ENCODE peak calls at places on chromosomes 7 and 10, in ten cellular contexts. One of them, this sample, is unnamed.

GRCh38 chr7:128832880-128833147 is 2.6 kb downstream of the FLNC start:
- DNase-seq in lower lobe of right lung: no peak
- DNase-seq in body of pancreas: no peak
- DNase-seq in tibial nerve: no peak
- DNase-seq in transverse colon: no peak
- DNase-seq in ascending aorta: no peak
- DNase-seq in stomach: no peak
- DNase-seq in heart right ventricle: no peak
- DNase-seq in GM23248: no peak
- DNase-seq in GM12878: no peak
- DNase-seq in this sample: no peak

GRCh38 chr10:70617798-70618568 is 15.4 kb upstream of the PRF1 start:
- DNase-seq in tibial nerve: no peak
- DNase-seq in lower lobe of right lung: no peak
- DNase-seq in transverse colon: no peak
- DNase-seq in ascending aorta: no peak
- DNase-seq in heart right ventricle: no peak
- DNase-seq in GM12878: no peak
- DNase-seq in GM23248: peak; percentile 84
- DNase-seq in body of pancreas: no peak
- DNase-seq in stomach: no peak
- DNase-seq in this sample: no peak

GRCh38 chr10:4343798-4344370 is 482.1 kb upstream of the AKR1E2 start:
- DNase-seq in GM12878: no peak
- DNase-seq in stomach: no peak
- DNase-seq in ascending aorta: no peak
- DNase-seq in heart right ventricle: no peak
- DNase-seq in GM23248: peak; percentile 57
- DNase-seq in tibial nerve: no peak
- DNase-seq in lower lobe of right lung: no peak
- DNase-seq in body of pancreas: no peak
- DNase-seq in transverse colon: no peak
- DNase-seq in this sample: no peak

GRCh38 chr10:78802866-78803265 is 265.9 kb upstream of the ZMIZ1 start:
- DNase-seq in stomach: no peak
- DNase-seq in heart right ventricle: peak; percentile 71
- DNase-seq in GM23248: peak; percentile 92
- DNase-seq in ascending aorta: no peak
- DNase-seq in GM12878: no peak
- DNase-seq in tibial nerve: peak; percentile 30
- DNase-seq in transverse colon: peak; percentile 17
- DNase-seq in lower lobe of right lung: no peak
- DNase-seq in body of pancreas: no peak
- DNase-seq in this sample: peak; percentile 78

GRCh38 chr7:12630615-12630884 is 56.9 kb upstream of the ARL4A start:
- DNase-seq in ascending aorta: no peak
- DNase-seq in GM12878: no peak
- DNase-seq in transverse colon: no peak
- DNase-seq in heart right ventricle: no peak
- DNase-seq in body of pancreas: no peak
- DNase-seq in lower lobe of right lung: no peak
- DNase-seq in stomach: no peak
- DNase-seq in tibial nerve: no peak
- DNase-seq in GM23248: no peak
- DNase-seq in this sample: no peak

GRCh38 chr7:34844401-34844800 is 186.4 kb downstream of the NPSR1 start:
- DNase-seq in lower lobe of right lung: no peak
- DNase-seq in transverse colon: no peak
- DNase-seq in stomach: no peak
- DNase-seq in ascending aorta: no peak
- DNase-seq in heart right ventricle: no peak
- DNase-seq in body of pancreas: no peak
- DNase-seq in GM23248: no peak
- DNase-seq in tibial nerve: no peak
- DNase-seq in GM12878: no peak
- DNase-seq in this sample: no peak

GRCh38 chr10:67763499-67764011 is 67.6 kb upstream of the CTNNA3 start:
- DNase-seq in tibial nerve: peak; percentile 30
- DNase-seq in body of pancreas: peak; percentile 85
- DNase-seq in GM23248: peak; percentile 60
- DNase-seq in GM12878: no peak
- DNase-seq in transverse colon: peak; percentile 75
- DNase-seq in lower lobe of right lung: peak; percentile 84
- DNase-seq in heart right ventricle: peak; percentile 85
- DNase-seq in stomach: peak; percentile 72
- DNase-seq in ascending aorta: no peak
- DNase-seq in this sample: peak; percentile 60

GRCh38 chr10:21265622-21266021 is 259.9 kb downstream of the SKIDA1 start:
- DNase-seq in GM12878: no peak
- DNase-seq in ascending aorta: no peak
- DNase-seq in transverse colon: no peak
- DNase-seq in GM23248: peak; percentile 54
- DNase-seq in body of pancreas: no peak
- DNase-seq in stomach: no peak
- DNase-seq in tibial nerve: no peak
- DNase-seq in heart right ventricle: no peak
- DNase-seq in lower lobe of right lung: no peak
- DNase-seq in this sample: no peak

GRCh38 chr7:152706465-152706864 is 30.5 kb upstream of the XRCC2 start:
- DNase-seq in GM12878: peak; percentile 2
- DNase-seq in stomach: no peak
- DNase-seq in heart right ventricle: no peak
- DNase-seq in tibial nerve: no peak
- DNase-seq in body of pancreas: no peak
- DNase-seq in lower lobe of right lung: no peak
- DNase-seq in GM23248: peak; percentile 10
- DNase-seq in ascending aorta: no peak
- DNase-seq in transverse colon: no peak
- DNase-seq in this sample: no peak

GRCh38 chr10:44352316-44353127 is 32.4 kb downstream of the CXCL12 start:
- DNase-seq in GM12878: no peak
- DNase-seq in body of pancreas: peak; percentile 95
- DNase-seq in transverse colon: peak; percentile 31
- DNase-seq in heart right ventricle: peak; percentile 77
- DNase-seq in GM23248: peak; percentile 30
- DNase-seq in ascending aorta: no peak
- DNase-seq in lower lobe of right lung: no peak
- DNase-seq in stomach: peak; percentile 28
- DNase-seq in tibial nerve: peak; percentile 24
- DNase-seq in this sample: no peak

GRCh38 chr10:19925064-19925463 is 108.8 kb downstream of the PLXDC2 start:
- DNase-seq in stomach: no peak
- DNase-seq in GM23248: no peak
- DNase-seq in transverse colon: no peak
- DNase-seq in lower lobe of right lung: no peak
- DNase-seq in ascending aorta: no peak
- DNase-seq in GM12878: no peak
- DNase-seq in tibial nerve: no peak
- DNase-seq in body of pancreas: no peak
- DNase-seq in heart right ventricle: no peak
- DNase-seq in this sample: no peak

GRCh38 chr10:19918800-19919199 is 102.6 kb downstream of the PLXDC2 start:
- DNase-seq in GM23248: peak; percentile 7
- DNase-seq in tibial nerve: no peak
- DNase-seq in transverse colon: no peak
- DNase-seq in body of pancreas: no peak
- DNase-seq in lower lobe of right lung: no peak
- DNase-seq in stomach: no peak
- DNase-seq in GM12878: no peak
- DNase-seq in ascending aorta: no peak
- DNase-seq in heart right ventricle: no peak
- DNase-seq in this sample: no peak

GRCh38 chr10:19920075-19920726 is 104.0 kb downstream of the PLXDC2 start:
- DNase-seq in tibial nerve: no peak
- DNase-seq in GM12878: no peak
- DNase-seq in heart right ventricle: no peak
- DNase-seq in GM23248: no peak
- DNase-seq in transverse colon: no peak
- DNase-seq in lower lobe of right lung: no peak
- DNase-seq in stomach: no peak
- DNase-seq in ascending aorta: no peak
- DNase-seq in body of pancreas: no peak
- DNase-seq in this sample: no peak

GRCh38 chr10:19921300-19922140 is 105.3 kb downstream of the PLXDC2 start:
- DNase-seq in body of pancreas: no peak
- DNase-seq in ascending aorta: no peak
- DNase-seq in lower lobe of right lung: no peak
- DNase-seq in transverse colon: no peak
- DNase-seq in stomach: no peak
- DNase-seq in GM23248: peak; percentile 73
- DNase-seq in tibial nerve: no peak
- DNase-seq in GM12878: no peak
- DNase-seq in heart right ventricle: no peak
- DNase-seq in this sample: no peak

DNA sequence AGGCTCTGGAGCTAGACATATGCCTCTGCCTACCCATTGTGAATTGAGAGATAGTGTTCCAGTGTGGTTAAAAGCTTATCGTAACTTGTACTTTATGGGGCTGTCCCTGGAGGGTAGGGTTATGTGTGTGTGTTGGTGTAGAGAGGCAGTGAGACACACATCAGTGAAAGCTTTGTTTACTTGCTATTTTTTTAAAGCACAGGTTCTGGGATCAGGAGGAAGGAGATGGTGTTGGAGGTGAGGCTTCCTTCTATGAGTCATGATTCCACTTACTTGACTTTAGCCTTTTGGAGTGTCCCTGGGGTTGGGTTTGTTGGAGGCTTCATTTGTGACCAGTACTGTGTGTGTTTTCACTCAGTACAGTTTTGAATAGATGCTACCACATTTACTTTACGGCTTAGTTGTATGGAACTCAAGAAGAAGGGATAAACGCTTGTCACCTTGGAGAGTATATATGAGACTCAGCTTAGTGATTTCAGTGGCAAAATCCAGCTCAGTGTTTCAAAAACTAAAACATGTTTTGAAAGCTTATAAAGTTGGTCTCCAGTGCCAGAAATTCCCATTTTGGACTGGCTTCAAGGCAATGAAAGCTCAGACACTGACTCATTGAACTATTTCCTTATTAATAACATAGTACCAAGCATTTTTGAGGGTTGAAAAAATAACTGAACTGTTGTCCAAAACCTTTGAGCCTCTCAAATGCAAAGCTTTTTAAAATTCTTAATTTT is 106.2 kb downstream of the PLXDC2 start:
- DNase-seq in GM23248: peak; percentile 81
- DNase-seq in body of pancreas: peak; percentile 16
- DNase-seq in stomach: no peak
- DNase-seq in heart right ventricle: no peak
- DNase-seq in ascending aorta: no peak
- DNase-seq in tibial nerve: no peak
- DNase-seq in GM12878: no peak
- DNase-seq in transverse colon: peak; percentile 23
- DNase-seq in lower lobe of right lung: no peak
- DNase-seq in this sample: no peak
- H3K4me1 ChIP-seq in GM23248: peaks cover 24% of the 10 kb centered on the region
- H3K4me1 ChIP-seq in body of pancreas: peaks cover 3% of the 10 kb centered on the region
- H3K4me1 ChIP-seq in stomach: peaks cover 8% of the 10 kb centered on the region
- H3K4me1 ChIP-seq in heart right ventricle: peaks cover 58% of the 10 kb centered on the region
- H3K4me1 ChIP-seq in ascending aorta: peaks cover 7% of the 10 kb centered on the region
- H3K4me1 ChIP-seq in tibial nerve: peaks cover 48% of the 10 kb centered on the region
- H3K4me1 ChIP-seq in GM12878: no peaks in the 10 kb centered on the region
- H3K4me1 ChIP-seq in transverse colon: peaks cover 53% of the 10 kb centered on the region
- H3K4me1 ChIP-seq in lower lobe of right lung: peaks cover 44% of the 10 kb centered on the region
- H3K4me1 ChIP-seq in this sample: no peaks in the 10 kb centered on the region

GRCh38 chr7:106166651-106167342 is 54.7 kb upstream of the SYPL1 start:
- DNase-seq in GM23248: peak; percentile 81
- DNase-seq in heart right ventricle: no peak
- DNase-seq in transverse colon: peak; percentile 38
- DNase-seq in lower lobe of right lung: no peak
- DNase-seq in GM12878: no peak
- DNase-seq in tibial nerve: no peak
- DNase-seq in body of pancreas: peak; percentile 67
- DNase-seq in ascending aorta: no peak
- DNase-seq in stomach: peak; percentile 47
- DNase-seq in this sample: peak; percentile 48
- H3K4me1 ChIP-seq in GM23248: peaks cover 18% of the 10 kb centered on the region
- H3K4me1 ChIP-seq in heart right ventricle: no peaks in the 10 kb centered on the region
- H3K4me1 ChIP-seq in transverse colon: peaks cover 15% of the 10 kb centered on the region
- H3K4me1 ChIP-seq in lower lobe of right lung: peaks cover 7% of the 10 kb centered on the region
- H3K4me1 ChIP-seq in GM12878: no peaks in the 10 kb centered on the region
- H3K4me1 ChIP-seq in tibial nerve: peaks cover 24% of the 10 kb centered on the region
- H3K4me1 ChIP-seq in body of pancreas: no peaks in the 10 kb centered on the region
- H3K4me1 ChIP-seq in ascending aorta: no peaks in the 10 kb centered on the region
- H3K4me1 ChIP-seq in stomach: no peaks in the 10 kb centered on the region
- H3K4me1 ChIP-seq in this sample: no peaks in the 10 kb centered on the region

GRCh38 chr10:33800986-33801385 is 466.5 kb upstream of the NRP1 start:
- DNase-seq in stomach: no peak
- DNase-seq in GM12878: no peak
- DNase-seq in GM23248: no peak
- DNase-seq in heart right ventricle: no peak
- DNase-seq in lower lobe of right lung: no peak
- DNase-seq in body of pancreas: no peak
- DNase-seq in ascending aorta: no peak
- DNase-seq in transverse colon: no peak
- DNase-seq in tibial nerve: no peak
- DNase-seq in this sample: no peak
- H3K4me1 ChIP-seq in stomach: no peaks in the 10 kb centered on the region
- H3K4me1 ChIP-seq in GM12878: no peaks in the 10 kb centered on the region
- H3K4me1 ChIP-seq in GM23248: no peaks in the 10 kb centered on the region
- H3K4me1 ChIP-seq in heart right ventricle: no peaks in the 10 kb centered on the region
- H3K4me1 ChIP-seq in lower lobe of right lung: no peaks in the 10 kb centered on the region
- H3K4me1 ChIP-seq in body of pancreas: peaks cover 31% of the 10 kb centered on the region
- H3K4me1 ChIP-seq in ascending aorta: no peaks in the 10 kb centered on the region
- H3K4me1 ChIP-seq in transverse colon: peaks cover 5% of the 10 kb centered on the region
- H3K4me1 ChIP-seq in tibial nerve: no peaks in the 10 kb centered on the region
- H3K4me1 ChIP-seq in this sample: no peaks in the 10 kb centered on the region

GRCh38 chr10:80194373-80195045 is 10.8 kb downstream of the ANXA11 start:
- DNase-seq in body of pancreas: no peak
- DNase-seq in lower lobe of right lung: no peak
- DNase-seq in ascending aorta: no peak
- DNase-seq in stomach: no peak
- DNase-seq in tibial nerve: no peak
- DNase-seq in heart right ventricle: no peak
- DNase-seq in GM23248: no peak
- DNase-seq in transverse colon: no peak
- DNase-seq in GM12878: no peak
- DNase-seq in this sample: no peak

GRCh38 chr10:80188713-80189112 is 16.6 kb downstream of the ANXA11 start:
- DNase-seq in stomach: peak; percentile 24
- DNase-seq in transverse colon: no peak
- DNase-seq in GM12878: no peak
- DNase-seq in lower lobe of right lung: no peak
- DNase-seq in tibial nerve: no peak
- DNase-seq in ascending aorta: no peak
- DNase-seq in body of pancreas: no peak
- DNase-seq in GM23248: no peak
- DNase-seq in heart right ventricle: no peak
- DNase-seq in this sample: no peak

GRCh38 chr10:80191589-80192270 is 13.6 kb downstream of the ANXA11 start:
- DNase-seq in GM12878: no peak
- DNase-seq in ascending aorta: no peak
- DNase-seq in tibial nerve: no peak
- DNase-seq in stomach: peak; percentile 84
- DNase-seq in transverse colon: peak; percentile 89
- DNase-seq in lower lobe of right lung: peak; percentile 60
- DNase-seq in body of pancreas: peak; percentile 91
- DNase-seq in heart right ventricle: no peak
- DNase-seq in GM23248: no peak
- DNase-seq in this sample: no peak

GRCh38 chr10:80195046-80195574 is 10.2 kb downstream of the ANXA11 start:
- DNase-seq in GM12878: no peak
- DNase-seq in GM23248: no peak
- DNase-seq in tibial nerve: no peak
- DNase-seq in transverse colon: no peak
- DNase-seq in lower lobe of right lung: no peak
- DNase-seq in ascending aorta: no peak
- DNase-seq in body of pancreas: peak; percentile 63
- DNase-seq in heart right ventricle: no peak
- DNase-seq in stomach: no peak
- DNase-seq in this sample: no peak

GRCh38 chr10:80192553-80192952 is 12.8 kb downstream of the ANXA11 start:
- DNase-seq in stomach: no peak
- DNase-seq in GM12878: no peak
- DNase-seq in body of pancreas: no peak
- DNase-seq in GM23248: no peak
- DNase-seq in transverse colon: no peak
- DNase-seq in ascending aorta: no peak
- DNase-seq in tibial nerve: no peak
- DNase-seq in heart right ventricle: no peak
- DNase-seq in lower lobe of right lung: no peak
- DNase-seq in this sample: no peak
- H3K4me1 ChIP-seq in stomach: peaks cover 85% of the 10 kb centered on the region
- H3K4me1 ChIP-seq in GM12878: peaks cover 29% of the 10 kb centered on the region
- H3K4me1 ChIP-seq in body of pancreas: peaks cover 83% of the 10 kb centered on the region
- H3K4me1 ChIP-seq in GM23248: peaks cover 12% of the 10 kb centered on the region
- H3K4me1 ChIP-seq in transverse colon: peaks cover 100% of the 10 kb centered on the region
- H3K4me1 ChIP-seq in ascending aorta: peaks cover 3% of the 10 kb centered on the region
- H3K4me1 ChIP-seq in tibial nerve: peaks cover 58% of the 10 kb centered on the region
- H3K4me1 ChIP-seq in heart right ventricle: peaks cover 96% of the 10 kb centered on the region
- H3K4me1 ChIP-seq in lower lobe of right lung: peaks cover 97% of the 10 kb centered on the region
- H3K4me1 ChIP-seq in this sample: peaks cover 6% of the 10 kb centered on the region

This sample was measured in SJSA1.